ENCODE peak calls at places on chromosomes 12 and 14, in five cellular contexts. U, C, L, M and H are unnamed samples.

GRCh38 chr14:54676822-54677708 is 110.1 kb downstream of the SAMD4A start:
- DNase-seq in U (peak), L (no peak), C (no peak), M (peak), H (peak)

GRCh38 chr12:53012928-53013327 is 6.7 kb downstream of the EIF4B start:
- DNase-seq in C (no peak), L (no peak), M (no peak), U (no peak), H (no peak)

GRCh38 chr14:21534576-21534975 is 8.4 kb upstream of the SALL2 start:
- DNase-seq in U (no peak), C (no peak), M (no peak), L (no peak), H (no peak)

GRCh38 chr14:68458840-68459469 is 333.9 kb downstream of the ZFP36L1 start:
- DNase-seq in U (no peak), M (peak), C (peak), L (no peak), H (peak)

GRCh38 chr14:101557321-101557695 is 4.0 kb upstream of the DIO3 start:
- DNase-seq in M (no peak), C (no peak), U (no peak), L (no peak), H (peak)

GRCh38 chr14:51398898-51399297 is 158.9 kb downstream of the TMX1 start:
- DNase-seq in L (no peak), C (no peak), U (no peak), M (peak), H (no peak)

GRCh38 chr12:3049596-3050314 is 27.4 kb upstream of the TSPAN9 start:
- DNase-seq in L (no peak), M (no peak), C (no peak), U (no peak), H (no peak)

GRCh38 chr14:29663281-29663801 is 264.3 kb downstream of the PRKD1 start:
- DNase-seq in C (no peak), L (no peak), U (no peak), M (no peak), H (no peak)

GRCh38 chr14:71139058-71139946 is 232.0 kb downstream of the PCNX1 start:
- DNase-seq in M (peak), L (peak), U (peak), C (peak), H (peak)

GRCh38 chr14:75554482-75554881 is 23.9 kb upstream of the FLVCR2 start:
- DNase-seq in C (no peak), U (no peak), L (no peak), M (no peak), H (no peak)

GRCh38 chr14:102795060-102795925 is 18.0 kb downstream of the TRAF3 start:
- DNase-seq in M (peak), C (peak), L (no peak), U (no peak), H (no peak)

GRCh38 chr12:67540920-67541624 is 107.5 kb upstream of the DYRK2 start:
- DNase-seq in M (no peak), C (no peak), U (no peak), L (no peak), H (no peak)

GRCh38 chr12:97075583-97076268 is 168.7 kb downstream of the NEDD1 start:
- DNase-seq in C (no peak), M (peak), L (no peak), U (no peak), H (no peak)

GRCh38 chr12:106120578-106121105 is 18.1 kb downstream of the NUAK1 start:
- DNase-seq in U (no peak), C (peak), L (no peak), M (no peak), H (no peak)

GRCh38 chr12:57451233-57451778 is 3.8 kb upstream of the INHBE start:
- DNase-seq in M (no peak), L (no peak), U (no peak), C (peak), H (no peak)

GRCh38 chr14:74671789-74672188 is 41.1 kb downstream of the AREL1 start:
- DNase-seq in U (no peak), M (peak), L (no peak), C (no peak), H (no peak)

GRCh38 chr12:94099191-94099983 is 49.0 kb upstream of the PLXNC1 start:
- DNase-seq in C (no peak), U (no peak), M (peak), L (no peak), H (peak)

GRCh38 chr14:96105921-96106441 is 66.8 kb downstream of the C14orf132 start:
- DNase-seq in U (no peak), L (no peak), M (no peak), C (no peak), H (no peak)

GRCh38 chr14:41130274-41130673 is 476.4 kb upstream of the LRFN5 start:
- DNase-seq in U (no peak), C (peak), M (no peak), L (no peak), H (no peak)

GRCh38 chr14:100438678-100439592 is 115.8 kb downstream of the SLC25A47 start:
- DNase-seq in L (no peak), U (peak), C (peak), M (peak), H (no peak)

GRCh38 chr12:29519585-29520182 is 22.2 kb upstream of the OVCH1 start:
- DNase-seq in U (peak), L (no peak), C (peak), M (peak), H (peak)

GRCh38 chr14:105710119-105711057 is 184.0 kb downstream of the TMEM121 start:
- DNase-seq in M (no peak), L (no peak), U (no peak), C (no peak), H (no peak)

GRCh38 chr14:72630374-72630773 is 263.5 kb downstream of the DPF3 start:
- DNase-seq in C (no peak), L (no peak), M (no peak), U (no peak), H (no peak)

GRCh38 chr14:47555333-47555732 is 120.1 kb downstream of the MDGA2 start:
- DNase-seq in M (no peak), L (no peak), C (no peak), U (no peak), H (no peak)

GRCh38 chr12:47753021-47754001 is 5.4 kb downstream of the RAPGEF3 start:
- DNase-seq in C (no peak), L (peak), M (peak), U (no peak), H (peak)

GRCh38 chr12:52056801-52057613 is 5.8 kb downstream of the NR4A1 start:
- DNase-seq in M (no peak), L (no peak), C (no peak), U (no peak), H (no peak)

GRCh38 chr12:131217024-131217586 is 263.4 kb downstream of the ADGRD1 start:
- DNase-seq in M (no peak), C (no peak), L (no peak), U (no peak), H (no peak)

GRCh38 chr14:85401396-85401795 is 128.5 kb upstream of the FLRT2 start:
- DNase-seq in U (no peak), L (no peak), C (no peak), M (peak), H (no peak)
- H2AFZ ChIP-seq in U (no peak), L (no peak), C (no peak), M (no peak), H (peak)

GRCh38 chr12:124829008-124829707 is 34.5 kb downstream of the SCARB1 start:
- DNase-seq in L (no peak), M (no peak), U (no peak), C (peak), H (no peak)
- TF ChIP-seq MAX in L (no peak), M (no peak), U (no peak), C (peak), H (peak)

DNA sequence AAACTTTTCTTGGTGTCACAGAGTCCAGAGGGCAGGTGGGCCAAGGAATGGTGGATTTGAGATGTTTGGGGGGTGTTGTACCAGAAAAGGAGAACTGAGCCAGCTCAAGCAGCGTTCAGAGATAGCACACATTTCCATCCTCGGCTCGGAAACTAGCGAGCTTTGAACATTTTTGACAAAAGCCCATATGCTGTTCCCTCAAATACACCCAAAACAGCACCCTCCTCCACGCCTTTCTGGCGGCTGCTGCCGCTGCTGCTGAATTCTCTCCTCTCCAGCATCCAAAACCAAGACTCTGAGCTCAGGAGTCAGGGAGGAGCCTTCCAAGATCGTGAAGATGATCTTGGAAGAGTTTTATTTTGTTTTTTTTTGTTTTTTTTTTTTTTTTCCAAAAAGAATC is 967 bp downstream of the SRRM4 start:
- DNase-seq in M (no peak), U (no peak), C (no peak), L (no peak), H (no peak)
- H2AFZ ChIP-seq in M (no peak), U (no peak), C (no peak), L (no peak), H (no peak)

GRCh38 chr12:115763376-115763775 is 514.1 kb downstream of the MED13L start:
- DNase-seq in L (no peak), M (no peak), C (no peak), U (no peak), H (no peak)
- TF ChIP-seq MAX in L (no peak), M (no peak), C (no peak), U (no peak), H (no peak)

GRCh38 chr12:63843613-63844390 is 698 bp upstream of the SRGAP1 start:
- DNase-seq in U (peak), L (peak), M (peak), C (peak), H (peak)
- H2AFZ ChIP-seq in U (peak), L (peak), M (peak), C (no peak), H (peak)

GRCh38 chr12:95446511-95446910 is 27.4 kb upstream of the METAP2 start:
- DNase-seq in C (peak), L (peak), U (no peak), M (no peak), H (peak)
- TF ChIP-seq MAX in C (no peak), L (peak), U (no peak), M (no peak), H (no peak)

DNA sequence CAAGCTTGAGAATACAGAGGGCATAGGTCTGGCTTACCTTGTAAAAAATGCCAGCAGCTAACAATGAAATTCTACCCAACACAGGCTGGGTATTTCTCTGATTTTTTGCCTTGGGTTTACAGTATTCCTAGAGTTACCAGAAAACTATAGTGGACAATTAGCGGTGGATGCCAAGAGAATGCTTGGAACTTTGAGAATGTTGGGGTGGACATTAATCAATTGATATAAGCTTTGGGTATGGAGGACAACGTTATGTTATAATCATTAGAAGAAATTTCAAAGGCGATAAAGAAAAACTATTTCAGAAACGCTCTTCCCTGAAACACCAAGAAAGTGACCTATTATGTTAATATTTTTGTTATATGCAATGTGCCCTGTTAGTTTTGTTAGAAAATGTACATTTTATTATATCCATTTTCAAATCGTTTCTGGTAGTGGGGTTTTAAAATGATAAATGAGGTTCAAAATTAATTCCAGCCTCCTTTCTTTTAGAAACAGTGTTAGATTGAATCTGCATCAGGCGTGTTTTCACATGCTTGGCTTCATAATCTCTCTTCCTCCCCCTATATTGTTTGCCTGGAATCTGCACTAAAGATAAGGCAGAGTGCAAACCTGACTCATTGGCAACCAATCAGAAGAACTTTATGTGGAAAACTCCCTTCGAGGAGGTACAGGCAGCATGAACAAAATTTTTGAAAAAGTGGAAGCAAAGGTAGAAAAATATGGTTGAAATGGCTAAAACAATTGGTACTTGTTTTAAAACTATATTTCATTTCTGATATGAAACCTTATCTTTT is 1.4 kb upstream of the PTPRQ start:
- DNase-seq in L (no peak), U (no peak), C (peak), M (peak), H (no peak)
- H2AFZ ChIP-seq in L (no peak), U (no peak), C (no peak), M (peak), H (no peak)